ENCODE peak calls at places on chromosomes 5 and 9, in four cellular contexts. I, B, K and G are unnamed samples.

GRCh38 chr5:146794326-146795029 is 84.1 kb downstream of the PPP2R2B start:
- DNase-seq in I (no peak), B (no peak), K (no peak), G (no peak)

GRCh38 chr9:121767176-121767769 is 115.8 kb downstream of the DAB2IP start:
- DNase-seq in I (peak), B (no peak), K (no peak), G (no peak)

GRCh38 chr9:133049043-133049442 is 12.7 kb upstream of the CEL start:
- DNase-seq in I (no peak), B (no peak), K (no peak), G (no peak)

GRCh38 chr9:92455217-92455616 is 27.1 kb downstream of the ASPN start:
- DNase-seq in I (no peak), B (no peak), K (no peak), G (no peak)

GRCh38 chr9:72680593-72681317 is 159.3 kb downstream of the TMC1 start:
- DNase-seq in I (no peak), B (no peak), K (no peak), G (no peak)

GRCh38 chr9:112884086-112884485 is 6.6 kb downstream of the SLC46A2 start:
- DNase-seq in I (peak), B (no peak), K (no peak), G (peak)

GRCh38 chr5:122351416-122352157 is 39.5 kb downstream of the SNCAIP start:
- DNase-seq in I (peak), B (no peak), K (no peak), G (no peak)

GRCh38 chr9:23686257-23686656 is 139.8 kb downstream of the ELAVL2 start:
- DNase-seq in I (no peak), B (no peak), K (no peak), G (no peak)

GRCh38 chr9:96015876-96016686 is 140.6 kb downstream of the ERCC6L2 start:
- DNase-seq in I (peak), B (no peak), K (peak), G (no peak)

GRCh38 chr5:1832511-1833250 is 31.5 kb downstream of the NDUFS6 start:
- DNase-seq in I (no peak), B (no peak), K (no peak), G (no peak)

GRCh38 chr9:33211695-33212393 is 28.1 kb upstream of the SPINK4 start:
- DNase-seq in I (peak), B (peak), K (no peak), G (no peak)

GRCh38 chr5:171580506-171581265 is 161.2 kb downstream of the FGF18 start:
- DNase-seq in I (peak), B (no peak), K (no peak), G (no peak)

GRCh38 chr5:121055586-121055985 is 591.5 kb downstream of the PRR16 start:
- DNase-seq in I (no peak), B (no peak), K (no peak), G (peak)

GRCh38 chr9:83955985-83956287 is 24.1 kb downstream of the HNRNPK start:
- DNase-seq in I (no peak), B (no peak), K (no peak), G (no peak)

GRCh38 chr5:72438141-72438540 is 69.1 kb downstream of the ZNF366 start:
- DNase-seq in I (peak), B (no peak), K (no peak), G (no peak)

GRCh38 chr9:98657897-98658296 is 50.8 kb downstream of the GABBR2 start:
- DNase-seq in I (peak), B (no peak), K (no peak), G (no peak)

GRCh38 chr5:133967715-133968056 is 739 bp downstream of the C5orf15 start:
- DNase-seq in I (peak), B (no peak), K (no peak), G (peak)

GRCh38 chr9:129281506-129282145 is 103.6 kb upstream of the IER5L start:
- DNase-seq in I (no peak), B (no peak), K (no peak), G (no peak)

GRCh38 chr5:30103056-30104020 is 1090.1 kb upstream of the CDH6 start:
- DNase-seq in I (no peak), B (no peak), K (no peak), G (no peak)

GRCh38 chr5:116276952-116277351 is 192.1 kb downstream of the COMMD10 start:
- DNase-seq in I (no peak), B (no peak), K (no peak), G (no peak)

GRCh38 chr9:128505414-128505765 is 871 bp downstream of the GLE1 start:
- DNase-seq in I (peak), B (no peak), K (no peak), G (no peak)

GRCh38 chr5:151295138-151295537 is 8.4 kb downstream of the SLC36A3 start:
- DNase-seq in I (no peak), B (no peak), K (no peak), G (no peak)

GRCh38 chr5:8585230-8586018 is 716.5 kb downstream of the MTRR start:
- DNase-seq in I (no peak), B (no peak), K (no peak), G (no peak)

GRCh38 chr5:115831163-115831768 is 10.1 kb downstream of the ATG12 start:
- DNase-seq in I (peak), B (peak), K (no peak), G (peak)

GRCh38 chr9:127788337-127789011 is 2.6 kb downstream of the CDK9 start:
- DNase-seq in I (no peak), B (no peak), K (no peak), G (no peak)

GRCh38 chr5:73950441-73950873 is 324.5 kb downstream of the ARHGEF28 start:
- DNase-seq in I (peak), B (no peak), K (no peak), G (no peak)

GRCh38 chr9:108474356-108474755 is 381.4 kb downstream of the ACTL7B start:
- DNase-seq in I (no peak), B (no peak), K (no peak), G (no peak)

GRCh38 chr9:89234636-89235035 is 56.0 kb upstream of the SHC3 start:
- DNase-seq in I (peak), B (no peak), K (peak), G (no peak)

GRCh38 chr9:99011161-99011709 is 67.5 kb downstream of the COL15A1 start:
- DNase-seq in I (peak), B (no peak), K (no peak), G (no peak)

GRCh38 chr9:111952559-111952958 is 55.9 kb downstream of the UGCG start:
- DNase-seq in I (peak), B (no peak), K (no peak), G (peak)

GRCh38 chr9:98706651-98707103 is 2.1 kb downstream of the GABBR2 start:
- DNase-seq in I (peak), B (no peak), K (no peak), G (peak)

GRCh38 chr5:155978805-155979204 is 348.2 kb upstream of the SGCD start:
- DNase-seq in I (no peak), B (no peak), K (no peak), G (no peak)

GRCh38 chr5:143427122-143427735 is 23.7 kb upstream of the NR3C1 start:
- DNase-seq in I (no peak), B (no peak), K (no peak), G (no peak)

GRCh38 chr5:79417495-79417894 is 96.4 kb downstream of the HOMER1 start:
- DNase-seq in I (no peak), B (no peak), K (no peak), G (no peak)

GRCh38 chr5:79416499-79416898 is 97.4 kb downstream of the HOMER1 start:
- DNase-seq in I (peak), B (no peak), K (peak), G (no peak)

GRCh38 chr5:79420248-79420647 is 93.7 kb downstream of the HOMER1 start:
- DNase-seq in I (no peak), B (no peak), K (no peak), G (no peak)

GRCh38 chr5:79413112-79413511 is 100.8 kb downstream of the HOMER1 start:
- DNase-seq in I (no peak), B (no peak), K (no peak), G (peak)

DNA sequence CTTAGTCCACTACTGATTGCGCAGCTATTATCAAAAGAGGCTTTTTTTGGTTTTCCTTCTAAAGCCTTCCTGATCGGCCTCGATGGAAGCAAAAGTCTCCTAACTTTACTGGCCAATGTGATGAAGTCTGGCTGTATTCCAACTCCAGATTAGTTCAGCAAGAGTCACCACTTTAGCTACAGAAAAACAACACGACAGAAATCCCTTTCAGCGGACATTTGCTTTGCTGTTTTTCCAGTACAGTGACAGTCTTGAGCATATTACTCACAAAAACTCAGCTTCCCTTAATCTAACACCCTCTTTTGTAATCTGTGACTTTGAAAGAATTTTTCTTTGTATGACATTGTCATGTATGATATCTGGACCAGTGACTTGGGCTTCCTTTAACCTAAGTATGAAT is 95.7 kb downstream of the HOMER1 start:
- DNase-seq in I (no peak), B (no peak), K (no peak), G (no peak)
- TF ChIP-seq FOS in I (no peak), B (no peak), K (no peak), G (no peak)

DNA sequence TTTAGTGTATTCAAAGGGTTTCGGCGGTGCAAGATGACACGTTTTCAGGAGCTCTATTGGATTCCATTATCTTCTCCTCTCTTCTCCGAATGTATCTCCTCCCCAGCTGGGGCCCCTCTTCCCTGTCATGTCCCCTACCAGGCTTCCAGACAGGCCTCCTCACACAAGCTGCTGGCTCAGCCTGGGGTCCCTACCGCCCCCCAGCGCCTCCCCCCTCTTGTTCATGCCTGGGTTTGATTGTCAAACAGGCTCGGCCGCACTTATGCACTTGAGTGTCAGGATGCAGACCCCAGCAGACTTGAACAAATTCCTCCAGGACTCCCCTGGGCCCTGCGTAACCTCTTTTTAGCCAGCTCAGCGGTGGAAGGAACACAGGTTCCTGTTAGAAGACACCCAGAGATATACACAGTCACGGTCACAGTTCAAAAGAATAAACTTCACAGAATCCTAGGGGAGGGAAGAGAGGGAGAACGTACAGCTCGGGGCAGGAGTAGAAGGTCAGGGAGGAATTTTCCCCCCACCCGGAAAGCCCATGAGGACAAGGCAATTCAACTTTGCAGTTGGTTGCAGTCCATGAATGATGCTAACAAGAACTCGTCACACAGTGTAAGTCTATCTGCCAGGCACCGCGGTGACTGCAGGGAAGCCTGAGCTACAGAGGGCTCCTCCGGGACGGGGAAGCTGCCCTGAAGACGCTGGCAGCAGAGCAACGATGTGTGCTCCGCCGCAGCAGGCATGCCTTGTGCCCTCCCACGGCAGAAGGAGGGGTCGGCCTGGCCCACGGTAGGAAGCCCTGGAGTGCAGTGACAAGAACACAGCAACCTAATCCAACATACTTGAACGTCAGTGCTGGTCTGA is 560.0 kb downstream of the BNC2 start:
- DNase-seq in I (no peak), B (no peak), K (no peak), G (no peak)
- H3K4me3 ChIP-seq in I (no peak), B (no peak), K (no peak), G (no peak)

DNA sequence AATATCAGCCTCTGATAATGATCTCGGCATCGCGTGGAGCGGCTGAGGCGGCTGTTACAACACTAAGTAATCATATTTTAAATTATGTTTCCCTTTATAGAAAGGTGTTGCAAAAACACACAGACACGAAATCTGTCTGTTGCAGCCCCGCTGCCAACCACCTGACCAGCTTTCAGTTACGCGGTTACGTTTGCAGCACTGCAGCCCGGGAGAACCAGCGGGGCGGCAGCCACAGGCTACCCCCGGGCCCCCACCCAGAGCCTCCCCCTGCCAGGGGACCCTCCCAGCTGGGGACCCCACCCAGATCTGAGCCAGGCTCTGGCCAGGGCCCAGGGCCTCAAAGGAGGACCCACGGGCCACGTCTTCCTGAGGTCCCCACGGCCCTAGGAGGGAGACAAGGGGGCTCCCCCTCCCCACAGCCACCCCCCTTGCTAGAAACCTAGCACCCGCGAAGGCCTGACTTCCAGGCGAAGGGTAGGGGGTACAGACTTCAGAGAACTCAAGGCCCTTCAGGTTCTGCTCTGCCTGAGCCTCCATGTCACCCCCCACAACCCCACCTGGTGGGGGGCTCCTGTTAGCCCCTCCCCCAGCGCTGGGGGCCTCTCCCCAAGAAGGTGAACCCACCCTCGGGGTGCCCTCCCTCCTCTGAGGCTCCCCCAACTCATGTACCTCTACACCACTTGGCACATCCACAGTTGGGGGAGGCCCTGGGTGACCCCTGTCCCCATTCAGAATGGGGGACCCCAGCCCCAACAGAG is 6.0 kb downstream of the NACC2 start:
- DNase-seq in I (no peak), B (peak), K (no peak), G (no peak)
- TF ChIP-seq POLR2A in I (no peak), B (no peak), K (no peak), G (no peak)

GRCh38 chr5:40258205-40258604 is 421.5 kb upstream of the PTGER4 start:
- DNase-seq in I (no peak), B (no peak), K (no peak), G (peak)
- TF ChIP-seq FOS in I (no peak), B (no peak), K (no peak), G (no peak)

DNA sequence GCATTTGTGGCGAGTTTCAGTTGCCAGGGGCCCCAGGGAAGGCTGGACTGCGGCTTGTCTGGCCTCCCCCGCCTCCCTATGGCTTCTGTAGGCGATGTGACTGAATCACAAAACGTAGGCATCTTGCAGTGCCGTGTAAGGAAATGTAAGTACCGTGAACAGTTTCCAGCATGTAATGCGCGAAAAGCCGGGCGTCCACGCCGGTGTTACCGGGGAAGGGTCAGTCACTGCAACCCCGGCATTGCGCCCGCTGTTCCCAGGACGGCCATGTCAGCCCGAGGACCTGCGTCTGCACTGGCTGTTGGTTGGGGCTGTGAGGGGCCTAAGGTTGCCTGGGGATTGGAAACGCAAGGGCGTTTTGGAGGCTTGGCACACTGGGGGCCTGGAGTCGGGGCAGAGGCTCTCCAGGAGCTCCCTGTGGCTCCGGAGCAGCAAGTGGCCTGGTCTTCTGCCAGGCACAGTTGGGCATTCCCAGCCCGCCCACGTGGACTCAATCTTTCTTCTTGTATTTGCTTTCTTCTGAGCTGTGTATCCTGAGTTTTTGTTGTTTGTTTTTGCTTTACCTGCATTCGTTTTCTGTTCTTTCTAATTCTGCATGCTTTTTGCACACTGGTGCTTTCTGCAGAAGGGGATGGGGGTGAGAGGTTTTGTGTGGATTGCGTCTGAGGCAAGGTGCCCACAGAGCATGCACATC is 36.9 kb upstream of the PLEKHG4B start:
- DNase-seq in I (no peak), B (no peak), K (no peak), G (no peak)
- H3K4me3 ChIP-seq in I (no peak), B (no peak), K (no peak), G (no peak)

GRCh38 chr5:176415240-176416122 is 858 bp downstream of the CLTB start:
- DNase-seq in I (peak), B (peak), K (no peak), G (no peak)
- TF ChIP-seq POLR2A in I (no peak), B (no peak), K (no peak), G (no peak)